ENCODE peak calls at places on chromosomes 7 and 10, in eight cellular contexts. W is stimulated activated CD4-positive, alpha-beta T cell treated with anti-CD3 and anti-CD28 coated beads, Interleukin-2, amount 100 ng/mL, for 24 hours; X is HCT116; N is GDM1; O is right lobe of liver; M is upper lobe of right lung; F is BJ; J is D341Med. U is an unnamed sample.

GRCh38 chr10:74738543-74738942 is 87.9 kb upstream of the KAT6B start:
- DNase-seq in N (peak), O (no peak), M (no peak), F (no peak), W (no peak), X (no peak), J (no peak), U (no peak)

GRCh38 chr7:130491841-130492518 is at the start of gene MEST:
- DNase-seq in F (no peak), M (peak), X (no peak), W (no peak), O (peak), N (no peak), J (no peak), U (peak)

GRCh38 chr7:29563590-29564454 is at the start of gene PRR15:
- DNase-seq in X (peak), O (peak), M (no peak), F (no peak), W (no peak), N (no peak), J (peak), U (peak)

GRCh38 chr7:98399903-98400537 is 870 bp downstream of the BAIAP2L1 start:
- DNase-seq in N (no peak), W (no peak), M (no peak), X (peak), F (no peak), O (peak), J (no peak), U (no peak)

GRCh38 chr10:2278391-2278790 is 541.1 kb upstream of the ADARB2 start:
- DNase-seq in N (no peak), M (no peak), O (no peak), J (no peak), X (no peak), F (no peak), W (no peak), U (no peak)

GRCh38 chr7:99693427-99694200 is 13.8 kb upstream of the CYP3A5 start:
- DNase-seq in M (no peak), N (no peak), W (no peak), J (no peak), F (no peak), O (peak), X (no peak), U (no peak)

GRCh38 chr7:133705596-133705995 is 421.5 kb upstream of the LRGUK start:
- DNase-seq in F (no peak), X (peak), W (no peak), N (no peak), M (no peak), J (no peak), O (no peak), U (no peak)

GRCh38 chr7:128080169-128080568 is 48.9 kb upstream of the LRRC4 start:
- DNase-seq in O (no peak), W (no peak), N (no peak), X (no peak), J (no peak), F (no peak), M (no peak), U (no peak)

GRCh38 chr7:102248456-102249395 is 37.9 kb upstream of the SH2B2 start:
- DNase-seq in W (no peak), M (no peak), X (no peak), J (no peak), F (no peak), O (no peak), N (no peak), U (peak)

GRCh38 chr7:41013117-41013516 is 689.8 kb downstream of the INHBA start:
- DNase-seq in N (no peak), O (no peak), W (no peak), F (no peak), J (no peak), M (no peak), X (no peak), U (no peak)

GRCh38 chr7:116705419-116705818 is 33.4 kb downstream of the MET start:
- DNase-seq in F (no peak), M (no peak), X (no peak), N (no peak), O (no peak), J (no peak), W (no peak), U (no peak)

GRCh38 chr7:142795339-142795863 is 24.6 kb downstream of the PRSS2 start:
- DNase-seq in J (no peak), N (no peak), M (no peak), X (no peak), W (peak), O (no peak), F (no peak), U (no peak)

GRCh38 chr7:93327006-93327633 is 95.0 kb downstream of the VPS50 start:
- DNase-seq in M (no peak), X (peak), W (no peak), O (no peak), N (no peak), J (no peak), F (peak), U (no peak)

GRCh38 chr7:120864146-120864920 is 6.4 kb upstream of the TSPAN12 start:
- DNase-seq in F (no peak), O (no peak), W (no peak), N (no peak), M (no peak), J (no peak), X (no peak), U (no peak)

GRCh38 chr10:127314797-127315196 is 118.4 kb upstream of the INSYN2A start:
- DNase-seq in F (no peak), W (no peak), X (no peak), M (no peak), O (no peak), N (no peak), J (peak), U (no peak)

GRCh38 chr10:73910764-73911552 is at the start of gene PLAU:
- DNase-seq in M (peak), J (peak), O (peak), X (no peak), F (no peak), N (peak), W (peak), U (peak)

GRCh38 chr7:1298938-1299885 is 66.5 kb downstream of the UNCX start:
- DNase-seq in W (no peak), O (no peak), F (no peak), J (peak), N (no peak), X (no peak), M (no peak), U (no peak)

GRCh38 chr10:70418229-70418628 is 14.3 kb downstream of the EIF4EBP2 start:
- DNase-seq in J (no peak), X (no peak), O (no peak), W (no peak), F (no peak), N (no peak), M (no peak), U (no peak)

GRCh38 chr7:32588657-32589056 is 93.4 kb downstream of the AVL9 start:
- DNase-seq in N (no peak), O (no peak), F (peak), J (no peak), X (no peak), M (no peak), W (no peak), U (no peak)